ENCODE peak calls at places on chromosomes 3 and 15, in ten cellular contexts. H, J, S, Y, F, G, N, U, E and Z are unnamed samples.
A peak's percentile ranks its signal among the peaks of the same experiment; 100 is the strongest.

GRCh38 chr3:27326211-27326948 is 42.8 kb downstream of the NEK10 start:
- DNase-seq in H (peak; percentile 94), U (peak; percentile 93), E (no peak), S (peak; percentile 86), N (no peak), Y (no peak), F (no peak), J (no peak), G (peak; percentile 82), Z (no peak)

GRCh38 chr3:177197934-177198484 is 727 bp upstream of the TBL1XR1 start:
- DNase-seq in S (no peak), H (no peak), J (no peak), G (no peak), N (no peak), Y (no peak), U (no peak), F (no peak), E (no peak), Z (no peak)

GRCh38 chr15:90126022-90126421 is 23.8 kb upstream of the IDH2 start:
- DNase-seq in U (no peak), N (no peak), S (peak; percentile 13), G (no peak), F (no peak), Y (no peak), J (no peak), H (no peak), E (no peak), Z (no peak)

GRCh38 chr15:69784808-69785550 is 312.7 kb downstream of the TLE3 start:
- DNase-seq in E (no peak), H (peak; percentile 37), F (no peak), S (no peak), Y (no peak), U (peak; percentile 45), G (no peak), J (no peak), N (no peak), Z (no peak)

GRCh38 chr15:62558640-62559039 is 393.6 kb upstream of the C2CD4B start:
- DNase-seq in Y (no peak), U (no peak), N (no peak), G (no peak), F (no peak), H (no peak), J (no peak), S (no peak), E (no peak), Z (no peak)

GRCh38 chr15:77027697-77028450 is 32.9 kb downstream of the PSTPIP1 start:
- DNase-seq in J (peak; percentile 2), N (no peak), F (peak; percentile 5), E (no peak), S (peak; percentile 55), Y (no peak), H (no peak), U (no peak), G (no peak), Z (no peak)

GRCh38 chr3:137988152-137988551 is 21.8 kb upstream of the CLDN18 start:
- DNase-seq in S (no peak), F (no peak), Y (no peak), E (no peak), U (no peak), G (no peak), N (no peak), H (no peak), J (no peak), Z (no peak)

GRCh38 chr15:85381850-85382751 is 1.7 kb downstream of the AKAP13 start:
- DNase-seq in Y (no peak), U (peak; percentile 56), S (no peak), G (no peak), E (peak; percentile 32), J (no peak), H (no peak), N (no peak), F (no peak), Z (no peak)

GRCh38 chr3:53803816-53804545 is 42.2 kb downstream of the CHDH start:
- DNase-seq in Y (no peak), F (no peak), N (no peak), S (peak; percentile 34), J (no peak), H (no peak), G (no peak), E (no peak), U (no peak), Z (no peak)

GRCh38 chr3:183006396-183007002 is 26.2 kb upstream of the DCUN1D1 start:
- DNase-seq in N (no peak), E (no peak), Y (no peak), U (no peak), J (no peak), S (no peak), G (no peak), F (no peak), H (no peak), Z (no peak)

GRCh38 chr3:180382781-180383180 is 219.2 kb upstream of the TTC14 start:
- DNase-seq in U (no peak), G (no peak), F (no peak), H (no peak), J (no peak), Y (no peak), S (no peak), N (no peak), E (no peak), Z (no peak)

GRCh38 chr15:39999538-39999937 is 39.4 kb downstream of the SRP14 start:
- DNase-seq in S (no peak), U (no peak), E (no peak), Y (no peak), J (no peak), N (no peak), G (no peak), H (no peak), F (no peak), Z (no peak)

GRCh38 chr3:195236076-195236798 is 34.7 kb downstream of the XXYLT1 start:
- DNase-seq in H (no peak), S (peak; percentile 61), J (no peak), F (no peak), N (no peak), E (no peak), Y (no peak), G (no peak), U (no peak), Z (no peak)

GRCh38 chr15:82909080-82909815 is 43.3 kb downstream of the HOMER2 start:
- DNase-seq in N (no peak), G (no peak), Y (no peak), F (no peak), J (no peak), E (no peak), H (no peak), S (no peak), U (no peak), Z (no peak)

GRCh38 chr15:69474291-69474690 is 21.7 kb downstream of the RPLP1 start:
- DNase-seq in H (no peak), G (no peak), F (no peak), N (no peak), E (peak; percentile 93), U (no peak), Y (no peak), S (no peak), J (no peak), Z (no peak)